ENCODE peak calls at places on chromosome 7, in ten cellular contexts. F is HCT116, V is PC-9, X is GM23338, N is hepatocyte, J is Karpas-422, K is GM23248, S is PC-3, M is MM.1S, U is SK-N-SH. R is an unnamed sample. For H3K9me2 and H3K4me1, the result is how much of the 10 kb centered on the place peaks cover.

GRCh38 chr7:4689151-4689550 is 7.1 kb downstream of the FOXK1 start:
- DNase-seq in F (no peak), V (no peak), X (no peak), N (no peak), J (no peak), K (no peak), S (no peak), M (no peak), U (no peak), R (no peak)

GRCh38 chr7:95999481-95999880 is 227.1 kb downstream of the DYNC1I1 start:
- DNase-seq in F (no peak), V (no peak), X (no peak), N (no peak), J (no peak), K (no peak), S (no peak), M (no peak), U (no peak), R (no peak)

GRCh38 chr7:10684606-10685005 is 289.1 kb upstream of the PHF14 start:
- DNase-seq in F (no peak), V (no peak), X (no peak), N (no peak), J (no peak), K (no peak), S (no peak), M (no peak), U (no peak), R (no peak)

GRCh38 chr7:105205592-105206211 is 183.0 kb downstream of the SRPK2 start:
- DNase-seq in F (no peak), V (peak), X (no peak), N (no peak), J (no peak), K (no peak), S (no peak), M (no peak), U (no peak), R (no peak)

GRCh38 chr7:113197274-113197673 is 78.9 kb upstream of the SMIM30 start:
- DNase-seq in F (no peak), V (no peak), X (no peak), N (no peak), J (no peak), K (peak), S (peak), M (no peak), U (no peak), R (no peak)

GRCh38 chr7:5612695-5613094 is 168.8 kb downstream of the RNF216 start:
- DNase-seq in F (no peak), V (no peak), X (no peak), N (no peak), J (no peak), K (no peak), S (no peak), M (no peak), U (peak), R (no peak)

GRCh38 chr7:158267737-158268435 is 319.7 kb downstream of the PTPRN2 start:
- DNase-seq in F (no peak), V (no peak), X (no peak), N (no peak), J (no peak), K (no peak), S (no peak), M (no peak), U (no peak), R (no peak)

GRCh38 chr7:156106107-156106426 is 293.8 kb upstream of the SHH start:
- DNase-seq in F (no peak), V (no peak), X (no peak), N (no peak), J (no peak), K (no peak), S (no peak), M (no peak), U (no peak), R (no peak)

GRCh38 chr7:120996333-120996982 is 7.9 kb downstream of the CPED1 start:
- DNase-seq in F (no peak), V (peak), X (no peak), N (peak), J (peak), K (peak), S (peak), M (peak), U (no peak), R (no peak)

GRCh38 chr7:23349484-23350157 is 50.5 kb downstream of the MALSU1 start:
- DNase-seq in F (peak), V (peak), X (no peak), N (no peak), J (no peak), K (peak), S (peak), M (no peak), U (peak), R (no peak)

GRCh38 chr7:132472463-132473120 is 103.7 kb downstream of the PLXNA4 start:
- DNase-seq in F (no peak), V (no peak), X (no peak), N (peak), J (no peak), K (peak), S (peak), M (no peak), U (peak), R (no peak)

DNA sequence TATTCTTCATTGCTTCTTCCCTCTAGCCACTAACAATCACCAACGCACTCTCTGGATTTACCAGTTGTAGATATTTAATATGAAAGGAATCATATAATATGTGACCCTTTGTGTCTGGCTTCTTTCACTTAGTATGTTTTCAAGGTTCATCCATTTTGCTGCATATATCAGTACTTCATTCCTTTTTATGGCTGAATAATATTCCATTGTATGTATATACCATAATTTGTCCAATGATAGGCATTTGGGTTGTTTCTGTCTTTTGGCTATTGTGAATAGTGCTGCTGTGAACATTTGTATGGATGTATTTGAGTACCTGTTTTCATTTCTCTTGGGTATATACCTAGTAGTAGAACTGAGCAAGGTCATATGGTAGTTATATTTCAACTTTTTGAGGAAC is 7.3 kb downstream of the AKAP9 start:
- DNase-seq in F (no peak), V (no peak), X (no peak), N (no peak), J (no peak), K (no peak), S (no peak), M (no peak), U (no peak), R (no peak)
- H3K9me2 ChIP-seq in F (under half), V (under half), X (under half), N (under half), J (under half), K (under half), S (under half), M (under half), U (under half), R (under half)

DNA sequence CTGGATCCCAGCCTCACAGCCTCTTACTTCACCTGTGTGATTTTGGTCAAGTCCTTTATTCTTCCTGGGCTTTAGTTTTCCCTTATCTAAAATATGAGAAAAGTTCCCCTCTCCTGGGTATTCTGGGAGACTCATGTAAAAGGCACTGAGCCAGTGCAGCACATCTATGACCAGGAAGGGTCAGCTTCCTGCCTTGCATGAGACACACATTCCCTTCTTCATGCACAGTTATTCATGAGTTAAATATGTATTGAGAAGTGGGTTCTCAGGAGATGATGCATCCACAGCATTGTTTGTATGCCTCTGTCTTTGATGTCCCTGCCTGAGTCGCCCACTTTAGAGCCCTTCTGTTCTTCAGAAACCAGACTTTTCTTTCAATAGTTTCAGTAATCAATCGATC is 33.3 kb downstream of the EGFR start:
- DNase-seq in F (no peak), V (peak), X (no peak), N (no peak), J (no peak), K (peak), S (peak), M (no peak), U (no peak), R (no peak)
- H3K4me1 ChIP-seq in F (half or more), V (half or more), X (under half), N (under half), J (under half), K (half or more), S (half or more), M (under half), U (under half), R (under half)

DNA sequence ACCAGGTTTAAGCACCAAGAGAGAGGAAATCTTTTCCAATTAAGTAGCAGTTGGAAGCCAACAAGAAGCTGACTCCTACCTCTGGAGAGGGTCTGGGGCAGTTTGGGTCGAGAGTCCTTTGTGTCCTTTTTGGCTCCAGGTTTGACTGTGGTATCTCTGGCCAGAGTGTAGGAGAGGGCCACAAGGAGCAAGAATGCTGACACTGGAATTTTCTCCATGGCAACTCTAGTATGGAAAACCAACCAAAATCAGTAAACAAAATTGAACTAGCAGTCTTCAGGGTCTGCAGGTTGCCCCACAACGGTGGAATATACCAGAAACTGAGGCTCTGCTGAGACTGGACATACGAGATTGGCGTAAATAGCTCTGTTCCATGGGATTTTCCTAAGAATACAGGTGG is 3.2 kb downstream of the AGR2 start:
- DNase-seq in F (no peak), V (no peak), X (no peak), N (no peak), J (peak), K (no peak), S (no peak), M (no peak), U (no peak), R (no peak)
- H2AFZ ChIP-seq in F (no peak), V (no peak), X (no peak), N (no peak), J (no peak), K (no peak), S (no peak), M (no peak), U (no peak), R (no peak)

GRCh38 chr7:128215739-128216138 is 25.3 kb upstream of the LEP start:
- DNase-seq in F (no peak), V (no peak), X (no peak), N (no peak), J (no peak), K (peak), S (peak), M (no peak), U (peak), R (no peak)

GRCh38 chr7:128217030-128217805 is 23.9 kb upstream of the LEP start:
- DNase-seq in F (no peak), V (peak), X (peak), N (no peak), J (no peak), K (peak), S (peak), M (no peak), U (no peak), R (no peak)

GRCh38 chr7:128217972-128218652 is 23.0 kb upstream of the LEP start:
- DNase-seq in F (no peak), V (no peak), X (peak), N (no peak), J (no peak), K (peak), S (no peak), M (no peak), U (peak), R (no peak)

GRCh38 chr7:128221929-128222403 is 19.1 kb upstream of the LEP start:
- DNase-seq in F (peak), V (peak), X (no peak), N (peak), J (no peak), K (peak), S (peak), M (no peak), U (peak), R (no peak)

GRCh38 chr7:128219646-128220045 is 21.4 kb upstream of the LEP start:
- DNase-seq in F (no peak), V (no peak), X (no peak), N (no peak), J (no peak), K (no peak), S (no peak), M (no peak), U (no peak), R (no peak)
- H3K9me2 ChIP-seq in F (under half), V (under half), X (under half), N (under half), J (under half), K (under half), S (under half), M (under half), U (under half), R (under half)

DNA sequence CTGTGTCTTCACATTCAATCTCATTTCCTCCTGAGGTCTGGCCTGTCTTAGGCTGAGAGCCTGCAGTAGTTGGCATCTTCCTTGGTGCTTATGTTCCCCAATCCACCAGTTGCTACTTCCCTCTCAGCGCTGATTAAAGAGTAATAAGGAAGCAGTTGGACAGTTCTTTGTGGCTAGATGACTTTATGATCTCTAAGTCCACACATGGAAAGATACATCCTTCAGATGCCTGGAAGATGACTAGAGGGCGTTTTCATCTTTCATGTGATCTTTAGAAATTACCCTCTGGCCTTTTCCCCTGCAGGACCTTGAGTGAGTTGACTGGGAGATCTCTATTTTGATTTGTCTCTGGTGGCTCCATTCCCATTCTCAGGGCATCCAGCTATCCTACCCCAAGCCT is 204.5 kb downstream of the GRM3 start:
- DNase-seq in F (no peak), V (no peak), X (no peak), N (peak), J (no peak), K (no peak), S (no peak), M (no peak), U (no peak), R (no peak)
- H3K4me1 ChIP-seq in F (under half), V (under half), X (under half), N (under half), J (under half), K (under half), S (under half), M (under half), U (under half), R (under half)

DNA sequence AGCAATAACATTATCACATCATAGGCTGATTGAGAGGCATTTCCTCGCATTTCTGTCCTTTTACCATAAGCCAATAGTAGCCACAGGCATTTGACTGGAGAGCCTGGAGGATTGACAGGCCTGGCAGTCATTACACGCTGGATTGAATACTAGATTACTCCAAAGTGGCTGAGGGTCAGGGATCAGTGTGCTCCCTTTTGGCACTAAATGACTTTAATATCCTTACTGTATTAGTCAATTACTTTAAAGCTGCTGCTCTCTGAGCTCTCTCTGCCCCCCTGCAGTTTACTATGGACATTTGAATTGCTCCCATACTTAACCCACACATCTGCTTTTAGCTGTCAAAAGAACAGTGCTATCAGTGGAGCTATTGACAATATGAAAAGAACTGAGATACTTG is 302.0 kb downstream of the TFEC start:
- DNase-seq in F (no peak), V (no peak), X (no peak), N (no peak), J (no peak), K (no peak), S (no peak), M (no peak), U (no peak), R (no peak)
- H2AFZ ChIP-seq in F (no peak), V (no peak), X (no peak), N (no peak), J (no peak), K (no peak), S (no peak), M (no peak), U (no peak), R (no peak)

R was measured in OCI-LY7.